ENCODE peak calls at places on chromosome 13, in ten cellular contexts. I is SW480, V is foreskin melanocyte, J is left colon, L is Daoy, K is kidney tubule cell, Y is thoracic aorta, U is colonic mucosa, Q is GM04503, O is left lung. E is an unnamed sample.

GRCh38 chr13:23391752-23392151 is 41.8 kb downstream of the SACS start:
- DNase-seq in I (no peak), V (no peak), J (no peak), L (peak), K (no peak), Y (no peak), U (no peak), Q (no peak), O (no peak), E (no peak)

GRCh38 chr13:43569688-43570087 is 217.1 kb downstream of the ENOX1 start:
- DNase-seq in I (no peak), V (no peak), J (no peak), L (no peak), K (peak), Y (no peak), U (no peak), Q (no peak), O (no peak), E (no peak)

GRCh38 chr13:109655206-109655600 is 131.2 kb downstream of the IRS2 start:
- DNase-seq in I (no peak), V (no peak), J (no peak), L (no peak), K (no peak), Y (no peak), U (no peak), Q (no peak), O (no peak), E (no peak)

GRCh38 chr13:110381029-110381360 is 73.9 kb downstream of the COL4A2 start:
- DNase-seq in I (no peak), V (no peak), J (no peak), L (no peak), K (no peak), Y (no peak), U (no peak), Q (no peak), O (no peak), E (no peak)

GRCh38 chr13:114259974-114260373 is 21.4 kb upstream of the UPF3A start:
- DNase-seq in I (no peak), V (no peak), J (peak), L (no peak), K (no peak), Y (no peak), U (no peak), Q (no peak), O (no peak), E (no peak)

GRCh38 chr13:43878897-43879322 is 630 bp downstream of the CCDC122 start:
- DNase-seq in I (peak), V (peak), J (peak), L (peak), K (peak), Y (peak), U (peak), Q (peak), O (peak), E (peak)

GRCh38 chr13:89029062-89029461 is 1357.9 kb downstream of the SLITRK5 start:
- DNase-seq in I (no peak), V (peak), J (no peak), L (no peak), K (no peak), Y (no peak), U (no peak), Q (no peak), O (no peak), E (no peak)

GRCh38 chr13:81207221-81207620 is 866.3 kb upstream of the SPRY2 start:
- DNase-seq in I (no peak), V (no peak), J (no peak), L (no peak), K (no peak), Y (no peak), U (no peak), Q (no peak), O (no peak), E (no peak)